ENCODE peak calls at places on chromosome 12, in nine cellular contexts. Z, V, L, A, Q, H, N, J and R are unnamed samples.

GRCh38 chr12:22858849-22859569 is 234.0 kb downstream of the ETNK1 start:
- DNase-seq in L (no peak), N (no peak), A (peak; percentile 47), H (peak; percentile 6), V (no peak), J (no peak), Z (no peak), Q (no peak), R (peak; percentile 5)

GRCh38 chr12:49288412-49288853 is 6.5 kb upstream of the PRPH start:
- DNase-seq in V (peak; percentile 64), A (peak; percentile 62), N (peak; percentile 56), Q (peak; percentile 72), H (peak; percentile 71), L (peak; percentile 80), Z (peak; percentile 46), J (peak; percentile 76), R (peak; percentile 74)

GRCh38 chr12:70853326-70853725 is 67.2 kb downstream of the PTPRR start:
- DNase-seq in J (no peak), N (no peak), L (no peak), A (peak; percentile 86), Z (no peak), Q (no peak), H (peak; percentile 35), V (no peak), R (no peak)

GRCh38 chr12:56634837-56635538 is 4.9 kb upstream of the BAZ2A start:
- DNase-seq in A (peak; percentile 88), H (peak; percentile 92), L (peak; percentile 88), Z (peak; percentile 79), Q (peak; percentile 86), J (peak; percentile 85), N (peak; percentile 84), V (peak; percentile 85), R (peak; percentile 92)

GRCh38 chr12:95096852-95097251 is 23.4 kb upstream of the NR2C1 start:
- DNase-seq in N (no peak), Z (no peak), H (no peak), A (no peak), Q (no peak), J (no peak), L (no peak), V (no peak), R (peak; percentile 92)

GRCh38 chr12:111180830-111181726 is 187.8 kb downstream of the PHETA1 start:
- DNase-seq in L (no peak), V (no peak), N (no peak), A (peak; percentile 21), J (peak; percentile 83), Z (no peak), Q (no peak), H (peak; percentile 85), R (no peak)

GRCh38 chr12:65462506-65462905 is 184.0 kb downstream of the MSRB3 start:
- DNase-seq in L (no peak), Q (no peak), Z (no peak), J (no peak), H (no peak), A (no peak), V (no peak), N (no peak), R (no peak)

GRCh38 chr12:113184900-113185179 is 438 bp downstream of the DDX54 start:
- DNase-seq in H (peak; percentile 93), J (peak; percentile 93), V (peak; percentile 91), Q (peak; percentile 93), A (peak; percentile 98), N (peak; percentile 80), Z (peak; percentile 76), L (peak; percentile 94), R (peak; percentile 89)

GRCh38 chr12:33994857-33995808 is 27.2 kb upstream of the ALG10 start:
- DNase-seq in J (no peak), A (no peak), Q (no peak), V (no peak), N (no peak), L (no peak), Z (no peak), H (no peak), R (no peak)
- TF ChIP-seq EZH2phosphoT487 in J (no peak), A (no peak), Q (no peak), V (no peak), N (no peak), L (no peak), Z (no peak), H (no peak), R (no peak)

GRCh38 chr12:82363990-82364389 is 5.7 kb downstream of the METTL25 start:
- DNase-seq in A (no peak), H (no peak), Q (no peak), L (no peak), V (no peak), Z (no peak), N (no peak), J (no peak), R (no peak)
- H3K4me2 ChIP-seq in A (no peak overlapping the region), H (no peak overlapping the region), Q (no peak overlapping the region), L (no peak overlapping the region), V (no peak overlapping the region), Z (no peak overlapping the region), N (no peak overlapping the region), J (no peak overlapping the region), R (no peak overlapping the region)

GRCh38 chr12:92747151-92747550 is 44.4 kb downstream of the PLEKHG7 start:
- DNase-seq in N (peak; percentile 25), V (no peak), J (no peak), A (no peak), L (no peak), Q (no peak), H (no peak), Z (no peak), R (peak; percentile 41)

GRCh38 chr12:92743026-92743425 is 40.2 kb downstream of the PLEKHG7 start:
- DNase-seq in Q (no peak), N (no peak), V (no peak), J (no peak), L (no peak), H (no peak), A (no peak), Z (no peak), R (no peak)

GRCh38 chr12:92740421-92740820 is 37.6 kb downstream of the PLEKHG7 start:
- DNase-seq in H (no peak), N (no peak), Q (no peak), Z (no peak), J (no peak), V (no peak), A (no peak), L (no peak), R (no peak)

GRCh38 chr12:92745874-92746553 is 43.2 kb downstream of the PLEKHG7 start:
- DNase-seq in N (no peak), A (peak; percentile 97), H (peak; percentile 23), Q (no peak), Z (peak; percentile 61), V (no peak), L (no peak), J (peak; percentile 10), R (peak; percentile 98)
- TF ChIP-seq EZH2phosphoT487 in N (no peak), A (no peak), H (no peak), Q (no peak), Z (no peak), V (no peak), L (no peak), J (no peak), R (no peak)

GRCh38 chr12:98127854-98128253 is 387.5 kb upstream of the TMPO start:
- DNase-seq in J (no peak), N (no peak), Q (no peak), V (no peak), L (no peak), Z (no peak), H (no peak), A (no peak), R (no peak)
- H3K4me2 ChIP-seq in J (no peak overlapping the region), N (no peak overlapping the region), Q (no peak overlapping the region), V (no peak overlapping the region), L (no peak overlapping the region), Z (no peak overlapping the region), H (no peak overlapping the region), A (no peak overlapping the region), R (no peak overlapping the region)